ENCODE peak calls at places on chromosome 9, in four cellular contexts. J, S, H and O are unnamed samples.

GRCh38 chr9:36837431-36838405 is 196.3 kb downstream of the PAX5 start:
- DNase-seq in H (no peak), J (no peak), S (no peak), O (no peak)

GRCh38 chr9:113955076-113955752 is 79.1 kb downstream of the ZNF618 start:
- DNase-seq in S (no peak), J (no peak), H (peak), O (no peak)

GRCh38 chr9:91162784-91163440 is 198.8 kb downstream of the AUH start:
- DNase-seq in H (no peak), S (no peak), J (no peak), O (no peak)

GRCh38 chr9:81666123-81666522 is 23.2 kb downstream of the TLE1 start:
- DNase-seq in J (no peak), S (no peak), H (no peak), O (no peak)

GRCh38 chr9:113633782-113634596 is 170.5 kb downstream of the RGS3 start:
- DNase-seq in S (no peak), H (no peak), J (no peak), O (no peak)

GRCh38 chr9:94039786-94040185 is 44.5 kb upstream of the PTPDC1 start:
- DNase-seq in H (no peak), J (no peak), S (no peak), O (no peak)

GRCh38 chr9:14209399-14209990 is 104.4 kb downstream of the NFIB start:
- DNase-seq in H (no peak), J (no peak), S (peak), O (peak)

GRCh38 chr9:89969156-89969566 is 364.3 kb downstream of the GADD45G start:
- DNase-seq in S (no peak), H (no peak), J (no peak), O (no peak)